ENCODE peak calls at places on chromosomes 4 and X, in four cellular contexts. One of them, this sample, is unnamed.

GRCh38 chr4:73817341-73817740 is 19.1 kb upstream of the CXCL6 start:
- DNase-seq in GM03348: no peak
- DNase-seq in ACHN: peak; percentile 18
- DNase-seq in caudate nucleus: no peak
- DNase-seq in this sample: no peak

GRCh38 chr4:145101091-145101490 is 3.0 kb downstream of the ABCE1 start:
- DNase-seq in GM03348: no peak
- DNase-seq in ACHN: no peak
- DNase-seq in caudate nucleus: no peak
- DNase-seq in this sample: no peak

GRCh38 chr4:75542824-75543223 is 13.0 kb upstream of the ODAPH start:
- DNase-seq in ACHN: peak; percentile 79
- DNase-seq in GM03348: peak; percentile 60
- DNase-seq in caudate nucleus: no peak
- DNase-seq in this sample: peak; percentile 78

GRCh38 chr4:150176559-150176958 is 98.3 kb downstream of the DCLK2 start:
- DNase-seq in caudate nucleus: no peak
- DNase-seq in ACHN: no peak
- DNase-seq in GM03348: peak; percentile 56
- DNase-seq in this sample: peak; percentile 48

GRCh38 chr4:3285558-3286334 is 7.1 kb upstream of the RGS12 start:
- DNase-seq in ACHN: no peak
- DNase-seq in GM03348: peak; percentile 79
- DNase-seq in caudate nucleus: no peak
- DNase-seq in this sample: peak; percentile 61

GRCh38 chr4:24741915-24742314 is 53.5 kb upstream of the SOD3 start:
- DNase-seq in caudate nucleus: no peak
- DNase-seq in ACHN: no peak
- DNase-seq in GM03348: no peak
- DNase-seq in this sample: no peak

GRCh38 chrX:14697453-14697852 is 168.1 kb downstream of the GLRA2 start:
- DNase-seq in ACHN: peak; percentile 43
- DNase-seq in caudate nucleus: peak; percentile 2
- DNase-seq in GM03348: peak; percentile 2
- DNase-seq in this sample: no peak

GRCh38 chr4:173013232-173013932 is 155.2 kb upstream of the GALNT7 start:
- DNase-seq in GM03348: peak; percentile 70
- DNase-seq in ACHN: peak; percentile 51
- DNase-seq in caudate nucleus: no peak
- DNase-seq in this sample: no peak

GRCh38 chr4:101345596-101346311 is 1.6 kb downstream of the PPP3CA start:
- DNase-seq in caudate nucleus: peak; percentile 74
- DNase-seq in ACHN: peak; percentile 60
- DNase-seq in GM03348: peak; percentile 80
- DNase-seq in this sample: peak; percentile 78

GRCh38 chrX:131671714-131672113 is 127.8 kb downstream of the OR13H1 start:
- DNase-seq in ACHN: no peak
- DNase-seq in GM03348: no peak
- DNase-seq in caudate nucleus: no peak
- DNase-seq in this sample: no peak

GRCh38 chr4:186472948-186473347 is 82.4 kb downstream of the MTNR1A start:
- DNase-seq in caudate nucleus: no peak
- DNase-seq in ACHN: peak; percentile 30
- DNase-seq in GM03348: peak; percentile 65
- DNase-seq in this sample: peak; percentile 9

GRCh38 chrX:12595746-12596145 is 195.5 kb upstream of the PRPS2 start:
- DNase-seq in ACHN: no peak
- DNase-seq in GM03348: no peak
- DNase-seq in caudate nucleus: no peak
- DNase-seq in this sample: no peak

GRCh38 chr4:121726642-121727268 is 30.0 kb upstream of the ANXA5 start:
- DNase-seq in ACHN: peak; percentile 74
- DNase-seq in GM03348: peak; percentile 54
- DNase-seq in caudate nucleus: peak; percentile 5
- DNase-seq in this sample: peak; percentile 54

GRCh38 chrX:110322603-110323002 is 4.7 kb upstream of the AMMECR1 start:
- DNase-seq in GM03348: peak; percentile 26
- DNase-seq in caudate nucleus: no peak
- DNase-seq in ACHN: no peak
- DNase-seq in this sample: peak; percentile 52

GRCh38 chr4:99715286-99715685 is 57.7 kb upstream of the C4orf54 start:
- DNase-seq in ACHN: no peak
- DNase-seq in caudate nucleus: no peak
- DNase-seq in GM03348: no peak
- DNase-seq in this sample: no peak

GRCh38 chrX:119726900-119727555 is 31.4 kb upstream of the SOWAHD start:
- DNase-seq in ACHN: no peak
- DNase-seq in GM03348: no peak
- DNase-seq in caudate nucleus: no peak
- DNase-seq in this sample: no peak

GRCh38 chr4:169268951-169269781 is 1.6 kb downstream of the SH3RF1 start:
- DNase-seq in GM03348: peak; percentile 65
- DNase-seq in caudate nucleus: no peak
- DNase-seq in ACHN: peak; percentile 74
- DNase-seq in this sample: peak; percentile 68

GRCh38 chrX:46898207-46898606 is 14.0 kb upstream of the JADE3 start:
- DNase-seq in ACHN: no peak
- DNase-seq in caudate nucleus: no peak
- DNase-seq in GM03348: no peak
- DNase-seq in this sample: no peak

GRCh38 chr4:11640584-11640983 is 211.9 kb upstream of the HS3ST1 start:
- DNase-seq in GM03348: no peak
- DNase-seq in caudate nucleus: no peak
- DNase-seq in ACHN: no peak
- DNase-seq in this sample: no peak